ENCODE peak calls at places on chromosome 21, in four cellular contexts. One of them, this sample, is unnamed.

GRCh38 chr21:32392299-32392879 is 423 bp downstream of the URB1 start:
- DNase-seq in astrocyte of the cerebellum: no peak
- DNase-seq in K562: peak
- DNase-seq in lower leg skin: no peak
- DNase-seq in this sample: no peak

GRCh38 chr21:41247561-41247968 is 69.0 kb upstream of the FAM3B start:
- DNase-seq in lower leg skin: no peak
- DNase-seq in K562: peak
- DNase-seq in astrocyte of the cerebellum: peak
- DNase-seq in this sample: no peak

GRCh38 chr21:35142036-35142825 is 93.1 kb upstream of the RUNX1 start:
- DNase-seq in lower leg skin: no peak
- DNase-seq in K562: no peak
- DNase-seq in astrocyte of the cerebellum: no peak
- DNase-seq in this sample: no peak

GRCh38 chr21:43925096-43925481 is 60.1 kb downstream of the AGPAT3 start:
- DNase-seq in K562: no peak
- DNase-seq in lower leg skin: no peak
- DNase-seq in astrocyte of the cerebellum: no peak
- DNase-seq in this sample: no peak

GRCh38 chr21:28298251-28298672 is 694.4 kb downstream of the LTN1 start:
- DNase-seq in K562: no peak
- DNase-seq in astrocyte of the cerebellum: peak
- DNase-seq in lower leg skin: no peak
- DNase-seq in this sample: no peak

GRCh38 chr21:44535963-44536362 is 4.0 kb downstream of the KRTAP10-1 start:
- DNase-seq in astrocyte of the cerebellum: no peak
- DNase-seq in K562: no peak
- DNase-seq in lower leg skin: no peak
- DNase-seq in this sample: no peak

GRCh38 chr21:43929217-43929971 is 64.4 kb downstream of the AGPAT3 start:
- DNase-seq in K562: no peak
- DNase-seq in astrocyte of the cerebellum: no peak
- DNase-seq in lower leg skin: no peak
- DNase-seq in this sample: no peak

GRCh38 chr21:43611598-43612369 is 47.5 kb downstream of the HSF2BP start:
- DNase-seq in lower leg skin: no peak
- DNase-seq in astrocyte of the cerebellum: peak
- DNase-seq in K562: peak
- DNase-seq in this sample: no peak

GRCh38 chr21:15731243-15731613 is 1.4 kb downstream of the USP25 start:
- DNase-seq in lower leg skin: no peak
- DNase-seq in astrocyte of the cerebellum: no peak
- DNase-seq in K562: peak
- DNase-seq in this sample: no peak

GRCh38 chr21:43333301-43334062 is 93.4 kb downstream of the SIK1 start:
- DNase-seq in astrocyte of the cerebellum: peak
- DNase-seq in K562: no peak
- DNase-seq in lower leg skin: no peak
- DNase-seq in this sample: peak

GRCh38 chr21:18832950-18833349 is 429.4 kb upstream of the TMPRSS15 start:
- DNase-seq in lower leg skin: no peak
- DNase-seq in K562: peak
- DNase-seq in astrocyte of the cerebellum: peak
- DNase-seq in this sample: no peak

GRCh38 chr21:40386981-40387380 is 460.0 kb downstream of the DSCAM start:
- DNase-seq in astrocyte of the cerebellum: no peak
- DNase-seq in K562: no peak
- DNase-seq in lower leg skin: no peak
- DNase-seq in this sample: no peak

GRCh38 chr21:44800103-44800502 is 1.5 kb downstream of the UBE2G2 start:
- DNase-seq in lower leg skin: no peak
- DNase-seq in K562: peak
- DNase-seq in astrocyte of the cerebellum: no peak
- DNase-seq in this sample: no peak

DNA sequence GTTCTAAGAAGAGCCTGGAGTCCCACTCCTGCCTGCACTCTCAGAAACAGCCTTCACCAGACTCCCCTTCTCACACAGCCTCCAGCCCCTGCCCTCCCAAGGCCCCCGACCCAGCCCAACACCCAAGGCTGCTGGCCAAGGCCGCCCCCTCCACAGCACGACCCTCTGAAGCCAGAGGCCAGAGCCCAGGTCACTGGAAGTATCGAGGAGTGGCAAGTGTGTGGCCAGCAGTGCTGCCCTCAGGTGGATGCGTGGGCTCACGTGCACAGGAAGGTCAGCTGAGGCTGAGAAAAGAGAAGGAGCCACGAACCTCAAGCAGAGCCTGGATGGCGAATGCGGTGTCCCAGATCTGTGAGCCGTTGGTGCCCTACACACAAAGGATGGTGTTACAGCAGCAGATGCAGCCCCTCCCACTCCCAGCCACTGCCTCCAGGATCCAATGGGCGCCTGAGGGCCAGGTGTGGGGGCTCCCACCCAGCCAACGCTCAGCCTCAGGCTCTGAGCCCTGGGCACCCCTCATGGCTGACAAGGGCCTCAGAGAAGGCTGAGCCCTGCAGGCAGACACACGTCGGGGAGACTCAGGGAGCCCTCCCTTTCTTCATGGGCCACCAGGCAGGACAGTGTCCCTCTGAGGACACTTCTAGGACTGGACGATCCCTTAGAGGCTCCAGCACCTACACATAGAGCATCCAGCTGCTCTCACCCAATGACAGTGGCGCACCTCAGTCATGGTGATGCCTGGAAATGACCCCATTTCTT is 18.0 kb downstream of the LSS start:
- DNase-seq in lower leg skin: no peak
- DNase-seq in astrocyte of the cerebellum: no peak
- DNase-seq in K562: peak
- DNase-seq in this sample: no peak
- TF ChIP-seq CTCF in lower leg skin: no peak
- TF ChIP-seq CTCF in astrocyte of the cerebellum: no peak
- TF ChIP-seq CTCF in K562: peak
- TF ChIP-seq CTCF in this sample: no peak

GRCh38 chr21:22438428-22439086 is 1440.3 kb downstream of the NCAM2 start:
- DNase-seq in lower leg skin: no peak
- DNase-seq in astrocyte of the cerebellum: no peak
- DNase-seq in K562: no peak
- DNase-seq in this sample: no peak
- TF ChIP-seq CTCF in lower leg skin: no peak
- TF ChIP-seq CTCF in astrocyte of the cerebellum: no peak
- TF ChIP-seq CTCF in K562: no peak
- TF ChIP-seq CTCF in this sample: no peak

GRCh38 chr21:39315603-39316002 is 2.2 kb upstream of the BRWD1 start:
- DNase-seq in astrocyte of the cerebellum: no peak
- DNase-seq in K562: no peak
- DNase-seq in lower leg skin: no peak
- DNase-seq in this sample: no peak
- TF ChIP-seq CTCF in astrocyte of the cerebellum: no peak
- TF ChIP-seq CTCF in K562: no peak
- TF ChIP-seq CTCF in lower leg skin: no peak
- TF ChIP-seq CTCF in this sample: no peak

GRCh38 chr21:33395866-33396265 is 7.3 kb upstream of the IFNGR2 start:
- DNase-seq in astrocyte of the cerebellum: no peak
- DNase-seq in K562: no peak
- DNase-seq in lower leg skin: no peak
- DNase-seq in this sample: no peak

GRCh38 chr21:33399821-33400220 is 3.4 kb upstream of the IFNGR2 start:
- DNase-seq in astrocyte of the cerebellum: no peak
- DNase-seq in K562: no peak
- DNase-seq in lower leg skin: no peak
- DNase-seq in this sample: no peak

GRCh38 chr21:33396436-33396835 is 6.8 kb upstream of the IFNGR2 start:
- DNase-seq in astrocyte of the cerebellum: no peak
- DNase-seq in lower leg skin: no peak
- DNase-seq in K562: no peak
- DNase-seq in this sample: no peak

GRCh38 chr21:33394260-33394659 is 9.0 kb upstream of the IFNGR2 start:
- DNase-seq in lower leg skin: peak
- DNase-seq in K562: no peak
- DNase-seq in astrocyte of the cerebellum: no peak
- DNase-seq in this sample: no peak

DNA sequence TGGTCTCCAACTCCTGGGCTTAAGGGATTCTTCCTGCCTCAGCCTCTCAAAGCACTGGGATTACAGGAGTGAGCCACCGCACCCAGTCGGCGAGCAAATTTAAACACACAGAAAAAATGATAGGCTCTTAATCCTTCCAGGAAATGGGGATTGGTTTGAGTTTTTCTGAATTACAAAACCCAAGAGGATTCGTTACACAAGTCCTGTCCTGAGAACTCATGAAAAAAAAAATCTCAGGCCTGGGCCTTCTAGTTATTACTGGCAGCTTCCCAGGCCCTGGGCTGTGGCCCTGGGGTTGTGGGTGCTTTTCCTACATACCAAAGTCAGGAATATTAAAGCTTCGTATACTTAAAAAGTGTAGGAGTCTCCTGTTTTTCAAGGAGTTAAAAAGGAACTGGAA is 6.2 kb upstream of the IFNGR2 start:
- DNase-seq in lower leg skin: no peak
- DNase-seq in astrocyte of the cerebellum: peak
- DNase-seq in K562: no peak
- DNase-seq in this sample: no peak
- TF ChIP-seq CTCF in lower leg skin: no peak
- TF ChIP-seq CTCF in astrocyte of the cerebellum: no peak
- TF ChIP-seq CTCF in K562: no peak
- TF ChIP-seq CTCF in this sample: no peak

GRCh38 chr21:36542312-36543101 is 62.6 kb upstream of the CLDN14 start:
- DNase-seq in lower leg skin: no peak
- DNase-seq in astrocyte of the cerebellum: no peak
- DNase-seq in K562: no peak
- DNase-seq in this sample: no peak
- TF ChIP-seq CTCF in lower leg skin: no peak
- TF ChIP-seq CTCF in astrocyte of the cerebellum: peak
- TF ChIP-seq CTCF in K562: no peak
- TF ChIP-seq CTCF in this sample: no peak

GRCh38 chr21:42311816-42312625 is 3.2 kb downstream of the TFF3 start:
- DNase-seq in lower leg skin: no peak
- DNase-seq in astrocyte of the cerebellum: no peak
- DNase-seq in K562: no peak
- DNase-seq in this sample: no peak

GRCh38 chr21:42311160-42311559 is 4.0 kb downstream of the TFF3 start:
- DNase-seq in astrocyte of the cerebellum: no peak
- DNase-seq in lower leg skin: no peak
- DNase-seq in K562: no peak
- DNase-seq in this sample: no peak

GRCh38 chr21:42313501-42313969 is 1.7 kb downstream of the TFF3 start:
- DNase-seq in K562: no peak
- DNase-seq in astrocyte of the cerebellum: peak
- DNase-seq in lower leg skin: no peak
- DNase-seq in this sample: no peak

GRCh38 chr21:42314616-42315295 is 453 bp downstream of the TFF3 start:
- DNase-seq in lower leg skin: no peak
- DNase-seq in K562: no peak
- DNase-seq in astrocyte of the cerebellum: no peak
- DNase-seq in this sample: no peak

GRCh38 chr21:42312626-42313104 is 2.5 kb downstream of the TFF3 start:
- DNase-seq in lower leg skin: no peak
- DNase-seq in astrocyte of the cerebellum: no peak
- DNase-seq in K562: no peak
- DNase-seq in this sample: no peak
- TF ChIP-seq CTCF in lower leg skin: no peak
- TF ChIP-seq CTCF in astrocyte of the cerebellum: no peak
- TF ChIP-seq CTCF in K562: no peak
- TF ChIP-seq CTCF in this sample: no peak

GRCh38 chr21:26846036-26846931 is 1.1 kb upstream of the ADAMTS1 start:
- DNase-seq in astrocyte of the cerebellum: no peak
- DNase-seq in lower leg skin: peak
- DNase-seq in K562: no peak
- DNase-seq in this sample: no peak

GRCh38 chr21:26844258-26845065 is 747 bp downstream of the ADAMTS1 start:
- DNase-seq in astrocyte of the cerebellum: no peak
- DNase-seq in K562: no peak
- DNase-seq in lower leg skin: no peak
- DNase-seq in this sample: no peak

GRCh38 chr21:26845750-26846035 is 484 bp upstream of the ADAMTS1 start:
- DNase-seq in K562: no peak
- DNase-seq in lower leg skin: no peak
- DNase-seq in astrocyte of the cerebellum: no peak
- DNase-seq in this sample: no peak

GRCh38 chr21:26843912-26844257 is 1.3 kb downstream of the ADAMTS1 start:
- DNase-seq in lower leg skin: no peak
- DNase-seq in K562: no peak
- DNase-seq in astrocyte of the cerebellum: peak
- DNase-seq in this sample: no peak

DNA sequence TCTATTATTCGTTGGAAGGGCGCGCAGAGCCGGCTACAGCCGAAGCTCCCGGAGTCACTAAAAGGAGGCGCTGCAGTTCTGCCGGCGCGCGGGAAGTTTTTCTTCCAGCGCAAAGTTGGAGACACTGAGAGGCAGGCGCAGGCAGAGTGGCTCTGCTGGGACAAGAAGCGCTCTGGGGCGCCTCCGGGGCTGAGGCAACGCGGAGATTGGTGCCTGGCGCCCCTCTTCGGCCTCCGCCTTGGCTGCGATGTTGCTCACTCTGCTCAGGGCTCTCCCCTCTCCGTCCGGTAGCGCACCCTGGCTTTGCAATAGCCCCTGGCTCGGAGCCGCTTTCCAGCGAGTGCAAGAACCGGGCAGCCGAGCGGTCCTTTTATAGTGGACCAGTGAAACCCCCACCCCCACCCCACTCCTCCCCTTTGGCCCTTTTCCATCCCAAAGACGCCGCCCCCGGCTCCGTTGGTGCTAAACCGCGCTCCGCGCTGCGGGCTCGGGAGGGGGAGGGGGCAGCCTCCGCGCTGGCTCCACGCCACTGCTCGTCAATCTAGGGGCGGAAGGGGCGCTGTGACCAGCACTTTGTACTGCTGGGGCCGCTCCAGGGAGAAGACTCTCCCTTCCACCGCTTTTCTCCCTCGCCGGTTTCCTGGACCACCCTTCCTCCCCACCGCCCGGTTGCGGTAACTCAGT is at the start of gene ADAMTS1:
- DNase-seq in K562: no peak
- DNase-seq in lower leg skin: peak
- DNase-seq in astrocyte of the cerebellum: peak
- DNase-seq in this sample: no peak
- TF ChIP-seq CTCF in K562: no peak
- TF ChIP-seq CTCF in lower leg skin: no peak
- TF ChIP-seq CTCF in astrocyte of the cerebellum: peak
- TF ChIP-seq CTCF in this sample: no peak

GRCh38 chr21:24895885-24896734 is 711.2 kb downstream of the MRPL39 start:
- DNase-seq in K562: peak
- DNase-seq in lower leg skin: no peak
- DNase-seq in astrocyte of the cerebellum: peak
- DNase-seq in this sample: no peak
- TF ChIP-seq CTCF in K562: no peak
- TF ChIP-seq CTCF in lower leg skin: no peak
- TF ChIP-seq CTCF in astrocyte of the cerebellum: peak
- TF ChIP-seq CTCF in this sample: no peak

GRCh38 chr21:46063734-46064680 is 33.9 kb upstream of the COL6A2 start:
- DNase-seq in astrocyte of the cerebellum: no peak
- DNase-seq in K562: no peak
- DNase-seq in lower leg skin: no peak
- DNase-seq in this sample: no peak
- TF ChIP-seq CTCF in astrocyte of the cerebellum: no peak
- TF ChIP-seq CTCF in K562: no peak
- TF ChIP-seq CTCF in lower leg skin: no peak
- TF ChIP-seq CTCF in this sample: no peak

This sample was measured in HFF-Myc.